ENCODE peak calls at places on chromosome 1, in eight cellular contexts. K is H9; J is heart right ventricle; V is prostate gland; Z is GM23338; Y is CD8-positive, alpha-beta T cell; U is ovary; O is heart left ventricle. M is an unnamed sample. For H3K4me1, the result is how much of the 10 kb centered on the place peaks cover.

GRCh38 chr1:67408148-67408547 is 22.1 kb downstream of the SERBP1 start:
- DNase-seq in O (no peak), V (no peak), Z (no peak), U (no peak), Y (no peak), K (no peak), J (no peak), M (no peak)

GRCh38 chr1:234597894-234598293 is 12.1 kb downstream of the IRF2BP2 start:
- DNase-seq in J (no peak), Y (peak), U (no peak), V (no peak), K (no peak), Z (peak), O (peak), M (no peak)

GRCh38 chr1:3695326-3696217 is 43.3 kb downstream of the TP73 start:
- DNase-seq in Y (no peak), O (peak), J (peak), U (peak), Z (peak), K (peak), V (no peak), M (no peak)

GRCh38 chr1:78408830-78409229 is 81.9 kb upstream of the PTGFR start:
- DNase-seq in K (no peak), O (no peak), Y (no peak), J (no peak), V (no peak), U (no peak), Z (no peak), M (no peak)

GRCh38 chr1:155260276-155260675 is 1.9 kb downstream of the SCAMP3 start:
- DNase-seq in O (no peak), V (no peak), Y (no peak), U (no peak), K (no peak), Z (no peak), J (no peak), M (no peak)

GRCh38 chr1:118151312-118151937 is 33.6 kb downstream of the SPAG17 start:
- DNase-seq in V (peak), O (peak), Y (no peak), J (no peak), K (peak), Z (peak), U (peak), M (no peak)

GRCh38 chr1:153800516-153800915 is 25.3 kb downstream of the SLC27A3 start:
- DNase-seq in K (peak), J (no peak), U (no peak), V (no peak), Z (no peak), Y (no peak), O (no peak), M (peak)

GRCh38 chr1:232891656-232892317 is 58.6 kb upstream of the NTPCR start:
- DNase-seq in O (no peak), Z (no peak), K (no peak), U (no peak), J (no peak), V (no peak), Y (no peak), M (no peak)

GRCh38 chr1:248825136-248825535 is 579 bp downstream of the SH3BP5L start:
- DNase-seq in V (no peak), U (no peak), J (no peak), Y (no peak), K (no peak), Z (no peak), O (no peak), M (no peak)

GRCh38 chr1:14681182-14681581 is 82.7 kb downstream of the KAZN start:
- DNase-seq in Z (no peak), K (no peak), O (no peak), J (no peak), V (no peak), Y (no peak), U (no peak), M (no peak)

GRCh38 chr1:36159614-36160387 is 3.8 kb downstream of the MAP7D1 start:
- DNase-seq in J (no peak), K (no peak), Y (no peak), U (no peak), O (no peak), V (no peak), Z (no peak), M (no peak)

GRCh38 chr1:26945728-26946127 is 14.5 kb downstream of the KDF1 start:
- DNase-seq in U (no peak), K (no peak), Y (no peak), V (no peak), Z (no peak), J (peak), O (peak), M (no peak)

GRCh38 chr1:26942656-26943055 is 17.6 kb downstream of the KDF1 start:
- DNase-seq in J (no peak), Z (no peak), Y (no peak), U (no peak), O (no peak), K (no peak), V (no peak), M (no peak)

GRCh38 chr1:26946270-26946669 is 14.0 kb downstream of the KDF1 start:
- DNase-seq in J (no peak), U (no peak), K (no peak), V (no peak), Z (no peak), O (no peak), Y (no peak), M (no peak)

GRCh38 chr1:26941311-26941710 is 19.0 kb downstream of the KDF1 start:
- DNase-seq in Z (no peak), J (peak), Y (no peak), K (no peak), O (no peak), U (no peak), V (no peak), M (no peak)

GRCh38 chr1:26945138-26945537 is 15.1 kb downstream of the KDF1 start:
- DNase-seq in Z (no peak), V (no peak), U (no peak), J (no peak), K (no peak), O (no peak), Y (no peak), M (no peak)
- H3K4me1 ChIP-seq in Z (under half), V (under half), U (under half), J (under half), K (under half), O (under half), Y (under half), M (under half)

GRCh38 chr1:225617479-225617878 is 35.4 kb downstream of the ENAH start:
- DNase-seq in K (no peak), J (no peak), Y (no peak), O (no peak), V (no peak), Z (no peak), U (no peak), M (no peak)

GRCh38 chr1:225612265-225612664 is 40.7 kb downstream of the ENAH start:
- DNase-seq in V (no peak), U (no peak), O (no peak), Y (no peak), K (no peak), J (no peak), Z (no peak), M (no peak)

GRCh38 chr1:225613006-225613405 is 39.9 kb downstream of the ENAH start:
- DNase-seq in O (no peak), Y (no peak), K (no peak), Z (no peak), V (no peak), J (no peak), U (no peak), M (no peak)

DNA sequence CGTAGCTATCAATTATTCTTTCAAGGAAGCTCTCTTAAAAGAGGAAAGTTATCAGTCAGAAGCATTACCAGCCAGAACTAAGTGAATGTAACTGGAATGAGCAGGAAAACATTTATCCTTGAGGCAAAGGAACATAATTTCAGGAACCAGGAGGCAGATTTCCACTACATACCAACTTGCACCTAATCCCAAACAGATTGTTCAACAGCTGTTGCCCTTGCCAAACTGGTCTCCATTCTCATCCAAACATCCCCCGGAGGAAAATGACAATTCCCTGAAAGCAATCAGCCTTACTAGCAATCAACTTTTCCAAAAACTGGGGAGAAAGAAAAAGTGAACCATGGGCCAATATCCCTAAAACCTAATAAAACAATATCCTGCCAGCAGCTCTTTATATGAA is 35.0 kb downstream of the ENAH start:
- DNase-seq in Z (no peak), J (no peak), Y (no peak), U (no peak), O (no peak), K (no peak), V (no peak), M (no peak)
- TF ChIP-seq CTCF in Z (no peak), J (no peak), Y (no peak), U (no peak), O (no peak), K (no peak), V (no peak), M (no peak)

DNA sequence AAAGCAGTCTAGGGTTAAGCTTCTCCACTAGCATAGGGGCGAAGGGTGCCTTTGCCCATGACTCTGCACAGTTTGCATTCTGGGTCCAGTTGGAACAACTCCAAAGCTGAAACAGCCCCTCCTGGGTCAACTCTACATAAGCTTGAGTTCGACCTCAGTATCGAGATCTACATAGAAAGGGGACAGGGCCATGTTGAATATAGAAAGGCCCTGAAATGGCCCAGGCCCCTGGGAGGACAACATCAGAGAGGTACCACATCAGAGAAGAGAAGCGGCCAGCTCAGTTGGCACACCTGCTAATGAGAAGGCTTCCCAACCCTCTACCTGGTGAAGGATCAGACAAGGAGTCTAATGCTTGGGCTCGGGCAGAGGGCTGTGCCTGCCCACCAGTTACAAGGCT is 1.6 kb downstream of the DENND2D start:
- DNase-seq in O (no peak), Y (no peak), K (no peak), U (no peak), Z (no peak), V (no peak), J (no peak), M (no peak)
- H3K27ac ChIP-seq in O (no peak), Y (peak), K (no peak), U (no peak), Z (no peak), V (no peak), J (no peak), M (no peak)

DNA sequence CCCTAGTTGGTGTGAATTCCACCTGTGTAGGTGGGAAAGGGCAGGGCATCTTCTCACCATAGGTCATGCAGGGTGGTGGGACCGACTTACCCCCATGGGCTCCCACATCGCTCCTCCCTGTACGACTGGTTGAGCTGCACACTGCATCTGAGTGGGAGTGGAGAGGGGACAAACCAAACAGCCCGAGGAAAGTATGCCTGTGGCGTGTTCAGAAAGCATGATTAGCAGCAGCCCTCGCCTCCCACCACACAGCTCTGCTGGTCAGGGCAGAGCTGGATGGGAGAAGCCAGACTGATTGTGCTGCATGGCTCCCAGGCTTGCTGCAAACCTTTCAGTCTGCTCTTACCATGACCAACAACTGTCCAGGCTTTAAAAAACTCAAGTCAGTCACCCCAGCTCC is 24.4 kb downstream of the VANGL1 start:
- DNase-seq in O (no peak), V (no peak), Z (no peak), J (no peak), K (no peak), Y (no peak), U (no peak), M (no peak)
- H3K4me1 ChIP-seq in O (under half), V (under half), Z (under half), J (under half), K (under half), Y (under half), U (under half), M (under half)

GRCh38 chr1:236590553-236591150 is 13.7 kb downstream of the HEATR1 start:
- DNase-seq in K (no peak), V (no peak), Y (no peak), O (no peak), J (no peak), U (no peak), Z (no peak), M (no peak)
- TF ChIP-seq CTCF in K (no peak), V (no peak), Y (no peak), O (no peak), J (no peak), U (no peak), Z (no peak), M (no peak)

DNA sequence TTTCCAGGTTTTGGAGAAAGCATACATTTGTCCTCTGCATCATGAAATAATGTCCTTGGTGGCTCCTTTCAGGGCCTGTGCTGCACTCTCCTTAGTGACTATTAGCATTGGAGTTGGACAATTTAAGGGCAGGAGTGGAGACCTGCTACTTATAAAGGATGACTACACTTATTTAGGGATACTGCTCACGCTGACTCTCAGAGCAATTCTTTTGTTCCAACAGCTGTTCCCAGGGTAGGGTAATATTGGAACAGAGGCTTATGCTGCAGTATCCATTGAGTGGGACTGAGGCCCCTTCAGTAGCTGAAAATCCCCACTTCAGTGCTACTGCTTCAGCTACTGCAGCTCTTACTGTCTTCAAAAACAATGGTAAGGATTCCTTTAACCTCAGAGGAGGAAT is 84.6 kb downstream of the GPR88 start:
- DNase-seq in J (no peak), O (no peak), V (no peak), U (no peak), Y (no peak), Z (no peak), K (no peak), M (no peak)
- H3K27ac ChIP-seq in J (no peak), O (no peak), V (no peak), U (no peak), Y (no peak), Z (no peak), K (no peak), M (peak)

DNA sequence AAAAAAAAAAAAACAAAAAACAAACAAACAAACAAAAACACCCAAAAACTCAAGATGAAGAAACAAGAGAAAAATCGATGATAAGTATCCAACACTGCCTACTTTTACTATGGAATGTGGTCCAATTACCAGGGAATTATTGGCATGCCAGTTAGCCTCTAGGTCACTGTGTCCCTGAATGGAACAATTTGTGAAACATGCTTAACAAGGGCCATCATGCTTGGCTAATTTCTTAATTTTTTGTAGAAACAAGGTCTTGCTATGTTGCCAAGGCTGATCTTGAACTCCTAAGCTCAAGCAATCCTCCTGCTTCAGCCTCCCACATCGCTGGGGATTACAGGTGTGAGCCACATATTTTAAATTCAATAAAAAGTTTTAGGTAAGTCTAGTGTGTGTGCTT is 23.9 kb downstream of the PLPP3 start:
- DNase-seq in J (no peak), Y (no peak), O (no peak), K (no peak), Z (no peak), V (no peak), U (no peak), M (no peak)
- H3K4me1 ChIP-seq in J (half or more), Y (under half), O (half or more), K (under half), Z (half or more), V (under half), U (under half), M (under half)

M was measured in RWPE2.